ENCODE peak calls at places on chromosome 17, in five cellular contexts. One of them, this sample, is unnamed.

GRCh38 chr17:6787081-6787693 is 11.2 kb downstream of the FBXO39 start:
- DNase-seq in HL-60: no peak
- DNase-seq in NCI-H1092 treated with DMSO at 0.1 percent for 48 hours: no peak
- DNase-seq in GM23248: no peak
- DNase-seq in stimulated activated CD4-positive, alpha-beta T cell treated with anti-CD3 and anti-CD28 coated beads, Interleukin-4, amount 100 ng/mL, for 24 hours: no peak
- DNase-seq in this sample: no peak

GRCh38 chr17:36661047-36661666 is 59.8 kb downstream of the MRM1 start:
- DNase-seq in GM23248: no peak
- DNase-seq in NCI-H1092 treated with DMSO at 0.1 percent for 48 hours: peak; percentile 63
- DNase-seq in stimulated activated CD4-positive, alpha-beta T cell treated with anti-CD3 and anti-CD28 coated beads, Interleukin-4, amount 100 ng/mL, for 24 hours: no peak
- DNase-seq in HL-60: no peak
- DNase-seq in this sample: no peak

GRCh38 chr17:43676471-43676870 is 14.7 kb upstream of the MEOX1 start:
- DNase-seq in HL-60: no peak
- DNase-seq in GM23248: peak; percentile 51
- DNase-seq in stimulated activated CD4-positive, alpha-beta T cell treated with anti-CD3 and anti-CD28 coated beads, Interleukin-4, amount 100 ng/mL, for 24 hours: no peak
- DNase-seq in NCI-H1092 treated with DMSO at 0.1 percent for 48 hours: no peak
- DNase-seq in this sample: no peak

GRCh38 chr17:64369007-64369893 is 21.4 kb downstream of the PECAM1 start:
- DNase-seq in HL-60: no peak
- DNase-seq in GM23248: no peak
- DNase-seq in stimulated activated CD4-positive, alpha-beta T cell treated with anti-CD3 and anti-CD28 coated beads, Interleukin-4, amount 100 ng/mL, for 24 hours: no peak
- DNase-seq in NCI-H1092 treated with DMSO at 0.1 percent for 48 hours: no peak
- DNase-seq in this sample: no peak

GRCh38 chr17:36602030-36602737 is 801 bp downstream of the MRM1 start:
- DNase-seq in GM23248: peak; percentile 54
- DNase-seq in HL-60: no peak
- DNase-seq in NCI-H1092 treated with DMSO at 0.1 percent for 48 hours: no peak
- DNase-seq in stimulated activated CD4-positive, alpha-beta T cell treated with anti-CD3 and anti-CD28 coated beads, Interleukin-4, amount 100 ng/mL, for 24 hours: peak; percentile 15
- DNase-seq in this sample: peak; percentile 53

GRCh38 chr17:48546187-48546923 is 1.4 kb upstream of the HOXB2 start:
- DNase-seq in stimulated activated CD4-positive, alpha-beta T cell treated with anti-CD3 and anti-CD28 coated beads, Interleukin-4, amount 100 ng/mL, for 24 hours: no peak
- DNase-seq in GM23248: peak; percentile 61
- DNase-seq in NCI-H1092 treated with DMSO at 0.1 percent for 48 hours: no peak
- DNase-seq in HL-60: no peak
- DNase-seq in this sample: no peak

GRCh38 chr17:18997650-18998196 is 6.8 kb downstream of the FAM83G start:
- DNase-seq in NCI-H1092 treated with DMSO at 0.1 percent for 48 hours: no peak
- DNase-seq in stimulated activated CD4-positive, alpha-beta T cell treated with anti-CD3 and anti-CD28 coated beads, Interleukin-4, amount 100 ng/mL, for 24 hours: no peak
- DNase-seq in GM23248: no peak
- DNase-seq in HL-60: no peak
- DNase-seq in this sample: no peak

GRCh38 chr17:52035336-52035915 is 123.1 kb downstream of the CA10 start:
- DNase-seq in stimulated activated CD4-positive, alpha-beta T cell treated with anti-CD3 and anti-CD28 coated beads, Interleukin-4, amount 100 ng/mL, for 24 hours: no peak
- DNase-seq in NCI-H1092 treated with DMSO at 0.1 percent for 48 hours: peak; percentile 42
- DNase-seq in HL-60: no peak
- DNase-seq in GM23248: no peak
- DNase-seq in this sample: no peak

GRCh38 chr17:80565347-80566053 is 20.9 kb downstream of the RPTOR start:
- DNase-seq in HL-60: no peak
- DNase-seq in GM23248: no peak
- DNase-seq in stimulated activated CD4-positive, alpha-beta T cell treated with anti-CD3 and anti-CD28 coated beads, Interleukin-4, amount 100 ng/mL, for 24 hours: no peak
- DNase-seq in NCI-H1092 treated with DMSO at 0.1 percent for 48 hours: no peak
- DNase-seq in this sample: no peak

This sample was measured in activated T-cell treated with anti-CD3 and anti-CD28 coated beads, Interleukin-2, amount 50 U/mL, for 48 hours.